ENCODE peak calls at places on chromosomes 3 and 15, in seven cellular contexts. F, O, Q, V, X, N and G are unnamed samples.

GRCh38 chr3:59469948-59470723 is 420.3 kb upstream of the CFAP20DC start:
- DNase-seq in F (no peak), O (no peak), Q (peak), V (no peak), X (no peak), N (no peak), G (no peak)

GRCh38 chr3:161310649-161311423 is 60.5 kb downstream of the SPTSSB start:
- DNase-seq in F (peak), O (no peak), Q (peak), V (no peak), X (no peak), N (no peak), G (peak)

GRCh38 chr15:96416934-96417759 is 86.6 kb downstream of the NR2F2 start:
- DNase-seq in F (no peak), O (no peak), Q (no peak), V (peak), X (peak), N (no peak), G (no peak)

GRCh38 chr3:16301490-16301889 is 36.5 kb downstream of the OXNAD1 start:
- DNase-seq in F (no peak), O (no peak), Q (no peak), V (peak), X (no peak), N (no peak), G (no peak)

GRCh38 chr3:17740703-17741102 is 1.7 kb downstream of the TBC1D5 start:
- DNase-seq in F (no peak), O (no peak), Q (peak), V (peak), X (no peak), N (peak), G (no peak)

GRCh38 chr3:184472723-184473419 is 88.7 kb upstream of the EPHB3 start:
- DNase-seq in F (no peak), O (peak), Q (no peak), V (no peak), X (no peak), N (peak), G (no peak)

GRCh38 chr3:133578548-133579191 is 5.2 kb downstream of the CDV3 start:
- DNase-seq in F (no peak), O (no peak), Q (no peak), V (peak), X (no peak), N (no peak), G (no peak)

GRCh38 chr3:146342971-146343370 is 92.1 kb upstream of the PLSCR4 start:
- DNase-seq in F (no peak), O (no peak), Q (no peak), V (no peak), X (no peak), N (no peak), G (no peak)

GRCh38 chr15:65058394-65059368 is 9.1 kb downstream of the RASL12 start:
- DNase-seq in F (no peak), O (no peak), Q (no peak), V (no peak), X (no peak), N (no peak), G (no peak)

GRCh38 chr3:149969110-149969944 is 1.4 kb downstream of the PFN2 start:
- DNase-seq in F (no peak), O (peak), Q (no peak), V (peak), X (no peak), N (peak), G (no peak)

GRCh38 chr3:106022913-106023312 is 154.1 kb upstream of the CBLB start:
- DNase-seq in F (no peak), O (no peak), Q (no peak), V (no peak), X (no peak), N (no peak), G (no peak)

GRCh38 chr15:35838422-35839150 is 292.6 kb upstream of the DPH6 start:
- DNase-seq in F (no peak), O (no peak), Q (no peak), V (peak), X (no peak), N (no peak), G (no peak)

GRCh38 chr3:50581459-50581842 is 12.1 kb downstream of the HEMK1 start:
- DNase-seq in F (no peak), O (no peak), Q (no peak), V (no peak), X (no peak), N (no peak), G (no peak)

GRCh38 chr3:53688989-53689388 is 157.2 kb downstream of the CHDH start:
- DNase-seq in F (no peak), O (no peak), Q (no peak), V (no peak), X (no peak), N (no peak), G (no peak)

GRCh38 chr15:82105458-82106205 is 59.8 kb upstream of the MEX3B start:
- DNase-seq in F (no peak), O (no peak), Q (no peak), V (no peak), X (no peak), N (no peak), G (no peak)

DNA sequence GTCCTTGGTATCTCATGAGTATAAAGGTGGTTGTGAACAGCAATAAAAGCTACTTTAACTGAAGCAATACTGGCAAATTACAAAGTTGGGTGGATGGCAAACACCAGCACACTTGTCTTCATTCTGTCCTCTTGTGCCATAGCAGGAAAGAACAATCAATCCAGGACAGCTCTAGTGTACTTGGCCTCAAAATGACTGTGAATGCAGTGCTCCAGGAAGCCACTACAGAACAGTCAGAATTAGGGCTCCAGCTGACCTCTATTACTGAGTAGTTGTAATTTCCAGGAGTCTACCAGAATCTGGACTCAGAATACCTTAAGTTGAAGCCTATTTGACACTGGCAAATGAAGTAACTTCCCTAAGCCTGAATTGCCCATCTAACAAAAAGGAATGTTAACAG is 339.0 kb upstream of the WNT5A start:
- DNase-seq in F (no peak), O (no peak), Q (no peak), V (no peak), X (no peak), N (no peak), G (no peak)
- TF ChIP-seq CTCF in F (no peak), O (no peak), Q (no peak), V (no peak), X (no peak), N (no peak), G (no peak)

GRCh38 chr3:42711491-42712343 is 9.1 kb upstream of the HHATL start:
- DNase-seq in F (no peak), O (peak), Q (no peak), V (no peak), X (no peak), N (no peak), G (no peak)
- TF ChIP-seq CTCF in F (no peak), O (no peak), Q (no peak), V (no peak), X (no peak), N (no peak), G (no peak)

GRCh38 chr3:170222647-170223541 is 670 bp downstream of the PRKCI start:
- DNase-seq in F (peak), O (no peak), Q (peak), V (peak), X (peak), N (peak), G (peak)
- TF ChIP-seq CTCF in F (peak), O (peak), Q (no peak), V (no peak), X (no peak), N (no peak), G (no peak)

GRCh38 chr3:25992606-25993005 is 202.7 kb downstream of the OXSM start:
- DNase-seq in F (no peak), O (no peak), Q (no peak), V (no peak), X (no peak), N (no peak), G (no peak)
- TF ChIP-seq CTCF in F (no peak), O (no peak), Q (no peak), V (no peak), X (no peak), N (no peak), G (no peak)

DNA sequence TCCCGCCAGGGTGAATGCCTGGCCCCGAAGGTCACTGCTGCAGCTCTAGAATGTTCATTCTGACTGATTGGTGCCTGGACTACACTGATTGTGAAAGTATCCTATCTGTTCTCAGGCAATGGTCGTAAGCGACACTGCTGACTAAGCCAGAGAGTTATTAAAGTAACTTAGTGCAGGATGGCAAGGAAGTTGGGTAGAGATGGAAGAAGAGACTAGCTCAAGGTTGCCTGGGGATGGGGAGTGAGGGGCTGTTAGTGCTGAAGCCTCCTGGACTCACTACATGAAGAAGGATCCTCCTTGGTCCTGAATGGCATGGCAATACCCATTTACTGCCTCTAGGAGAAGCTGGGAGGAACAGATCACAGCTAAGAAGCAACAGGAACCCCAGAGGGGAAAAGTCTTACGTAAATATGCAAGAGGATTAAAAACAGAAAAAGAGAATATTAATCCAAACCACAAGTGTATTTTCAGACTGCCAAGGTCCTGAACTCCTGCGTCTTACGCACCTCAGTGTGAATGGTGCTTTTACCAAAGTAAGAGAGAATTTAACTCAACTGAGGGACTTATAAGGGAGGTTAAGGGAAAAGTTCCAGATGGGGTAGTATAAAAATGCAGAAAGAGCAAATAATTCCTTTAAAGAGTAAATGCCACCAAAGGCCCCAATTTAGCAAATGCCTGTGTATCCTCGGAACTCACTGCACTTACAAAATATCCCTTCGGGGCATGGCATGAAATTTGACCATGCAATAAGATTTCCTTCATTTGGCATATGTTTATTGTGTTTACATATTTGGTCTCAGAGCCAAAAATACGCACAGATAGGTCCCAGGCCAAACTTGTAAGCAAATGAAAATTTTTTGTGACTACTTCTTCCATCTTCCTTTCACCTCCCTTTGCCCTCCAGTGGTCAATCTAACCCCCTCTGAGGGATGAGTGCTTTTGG is 64.0 kb upstream of the DGKG start:
- DNase-seq in F (no peak), O (no peak), Q (peak), V (peak), X (no peak), N (no peak), G (peak)
- TF ChIP-seq CTCF in F (peak), O (peak), Q (peak), V (peak), X (no peak), N (no peak), G (peak)

DNA sequence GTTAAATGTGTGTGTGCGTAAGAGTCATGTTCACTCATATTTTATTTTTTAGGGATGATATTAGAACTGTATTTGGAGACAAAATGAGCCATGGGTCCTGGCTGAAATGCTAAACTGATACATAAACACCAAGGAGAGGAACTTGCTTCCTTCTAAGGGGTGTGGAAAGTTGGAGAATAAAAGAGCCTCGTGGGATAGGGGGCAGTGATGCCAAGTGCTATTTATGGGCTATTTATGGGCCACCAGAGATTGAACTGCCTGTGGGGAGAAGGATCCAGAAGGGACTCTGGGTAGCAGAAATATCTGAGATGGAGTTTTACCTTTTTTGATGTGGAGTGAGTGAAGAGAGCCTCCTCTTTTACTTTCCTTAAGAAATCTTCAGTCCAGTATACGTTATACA is 1.8 kb upstream of the ARNT2 start:
- DNase-seq in F (no peak), O (no peak), Q (no peak), V (no peak), X (no peak), N (no peak), G (no peak)
- TF ChIP-seq CTCF in F (no peak), O (no peak), Q (no peak), V (no peak), X (no peak), N (no peak), G (no peak)

GRCh38 chr3:102193255-102193654 is 241.6 kb upstream of the ZPLD1 start:
- DNase-seq in F (no peak), O (no peak), Q (no peak), V (no peak), X (no peak), N (no peak), G (no peak)

GRCh38 chr3:102190340-102190723 is 244.5 kb upstream of the ZPLD1 start:
- DNase-seq in F (no peak), O (no peak), Q (no peak), V (no peak), X (peak), N (no peak), G (no peak)

GRCh38 chr3:102194760-102195159 is 240.1 kb upstream of the ZPLD1 start:
- DNase-seq in F (no peak), O (no peak), Q (peak), V (no peak), X (no peak), N (no peak), G (no peak)

GRCh38 chr3:102194001-102194400 is 240.8 kb upstream of the ZPLD1 start:
- DNase-seq in F (no peak), O (no peak), Q (no peak), V (no peak), X (no peak), N (no peak), G (no peak)

DNA sequence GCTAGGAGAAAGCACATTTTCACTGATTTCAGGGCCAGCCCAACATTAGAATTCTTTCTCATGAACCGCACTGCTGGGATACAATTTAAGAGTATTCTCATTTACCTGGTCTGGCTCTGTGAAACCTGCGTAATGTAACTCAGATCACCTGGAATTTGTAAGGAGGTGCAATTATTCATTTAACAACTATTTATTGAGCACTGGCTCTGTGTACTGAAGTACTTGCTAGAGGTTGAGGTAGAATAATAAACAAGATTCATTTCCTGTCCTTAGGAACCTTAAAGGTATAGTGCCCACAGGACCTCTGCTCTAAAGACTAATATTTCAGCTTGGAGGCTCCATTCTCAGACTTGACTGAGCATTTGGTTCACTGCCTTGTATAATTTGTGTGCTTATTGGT is 242.2 kb upstream of the ZPLD1 start:
- DNase-seq in F (no peak), O (no peak), Q (no peak), V (no peak), X (no peak), N (no peak), G (no peak)
- TF ChIP-seq CTCF in F (no peak), O (no peak), Q (no peak), V (no peak), X (no peak), N (no peak), G (no peak)

DNA sequence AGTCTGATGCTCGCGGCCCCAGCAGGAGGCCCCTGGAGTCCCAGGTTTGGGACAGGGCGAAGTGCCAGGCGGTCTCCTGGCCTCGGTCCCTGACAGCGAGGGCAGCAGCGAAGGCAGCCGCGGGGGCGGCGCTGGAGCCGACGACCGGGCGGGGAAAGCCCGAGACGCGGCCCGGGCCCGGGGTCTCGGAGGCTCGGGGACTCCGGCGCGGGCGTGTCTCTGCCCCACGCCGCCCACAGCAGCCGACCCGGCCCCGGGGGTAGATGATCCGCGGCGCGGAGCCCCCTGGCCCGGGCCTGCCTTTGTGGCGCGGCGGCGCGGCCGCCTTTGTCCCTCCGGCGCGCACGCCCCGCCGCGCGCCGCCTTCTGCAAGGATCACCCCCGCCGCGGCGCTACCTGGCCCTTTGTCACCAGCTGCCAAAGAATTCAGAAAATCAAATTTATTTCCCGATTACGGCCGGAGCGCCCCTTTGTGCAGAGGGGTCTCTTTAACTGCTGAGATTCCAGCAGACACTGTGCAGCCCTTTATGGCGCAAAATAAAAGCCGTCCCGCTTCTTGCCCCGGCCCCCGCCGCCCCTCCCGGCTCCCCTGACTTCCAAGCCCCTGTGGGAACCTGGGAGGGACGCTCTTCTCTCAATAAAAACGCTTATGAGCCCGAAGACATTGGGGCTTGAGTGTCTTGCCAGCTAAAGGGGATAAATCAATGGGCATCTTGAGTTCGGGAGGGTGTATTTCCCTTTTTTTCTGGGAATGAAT is 68.3 kb downstream of the HES1 start:
- DNase-seq in F (no peak), O (no peak), Q (no peak), V (peak), X (no peak), N (no peak), G (peak)
- TF ChIP-seq CTCF in F (no peak), O (no peak), Q (no peak), V (no peak), X (no peak), N (no peak), G (no peak)

GRCh38 chr15:90598053-90598577 is 68.4 kb downstream of the CRTC3 start:
- DNase-seq in F (peak), O (peak), Q (peak), V (no peak), X (peak), N (peak), G (peak)
- TF ChIP-seq CTCF in F (peak), O (peak), Q (peak), V (no peak), X (no peak), N (no peak), G (peak)